ENCODE peak calls at places on chromosomes 5 and 9, in four cellular contexts. J is amniotic epithelial cell, X is heart left ventricle, T is T-cell. K is an unnamed sample.

GRCh38 chr9:137610944-137611343 is 5.5 kb downstream of the ARRDC1 start:
- DNase-seq in J (no peak), X (no peak), T (no peak), K (no peak)

GRCh38 chr5:135553688-135554462 is 18.1 kb upstream of the NEUROG1 start:
- DNase-seq in J (peak; percentile 8), T (no peak), X (no peak), K (no peak)

GRCh38 chr5:169296456-169297220 is 4.3 kb downstream of the SLIT3 start:
- DNase-seq in T (no peak), X (no peak), J (peak; percentile 34), K (no peak)

GRCh38 chr9:113956901-113957777 is 81.0 kb downstream of the ZNF618 start:
- DNase-seq in T (no peak), X (no peak), J (no peak), K (no peak)

GRCh38 chr9:129617167-129617566 is 3.7 kb downstream of the C9orf50 start:
- DNase-seq in T (no peak), X (no peak), J (peak; percentile 53), K (no peak)

GRCh38 chr5:36193746-36194145 is 41.8 kb downstream of the SKP2 start:
- DNase-seq in X (no peak), J (no peak), T (no peak), K (no peak)

GRCh38 chr5:173718469-173718868 is 102.0 kb upstream of the BOD1 start:
- DNase-seq in J (no peak), T (no peak), X (no peak), K (no peak)

GRCh38 chr9:92147030-92147853 is 32.0 kb upstream of the SPTLC1 start:
- DNase-seq in J (peak; percentile 96), T (no peak), X (peak; percentile 45), K (no peak)

GRCh38 chr5:64164166-64164565 is 1.5 kb upstream of the RNF180 start:
- DNase-seq in X (no peak), T (no peak), J (peak; percentile 35), K (no peak)

GRCh38 chr5:100676807-100677631 is 141.8 kb downstream of the FAM174A start:
- DNase-seq in J (peak; percentile 53), T (no peak), X (no peak), K (no peak)

GRCh38 chr9:71669265-71669975 is 98.9 kb downstream of the CEMIP2 start:
- DNase-seq in T (no peak), X (no peak), J (no peak), K (no peak)

GRCh38 chr5:131386779-131387178 is 122.9 kb downstream of the CDC42SE2 start:
- DNase-seq in T (no peak), X (no peak), J (no peak), K (no peak)

GRCh38 chr5:56783261-56783660 is 32.1 kb upstream of the MAP3K1 start:
- DNase-seq in X (no peak), J (peak; percentile 67), T (no peak), K (no peak)

GRCh38 chr9:98818764-98819163 is 11.3 kb downstream of the GALNT12 start:
- DNase-seq in T (no peak), J (no peak), X (no peak), K (no peak)

GRCh38 chr5:37940931-37941623 is 101.2 kb upstream of the GDNF start:
- DNase-seq in X (no peak), T (no peak), J (peak; percentile 68), K (no peak)

GRCh38 chr5:113022661-113023060 is 46.1 kb downstream of the DCP2 start:
- DNase-seq in J (peak; percentile 52), X (no peak), T (no peak), K (peak; percentile 26)

GRCh38 chr9:137490532-137491186 is 31.5 kb upstream of the NSMF start:
- DNase-seq in T (no peak), J (no peak), X (no peak), K (no peak)

GRCh38 chr5:18990852-18991251 is 997.1 kb downstream of the CDH18 start:
- DNase-seq in J (no peak), X (no peak), T (no peak), K (no peak)

GRCh38 chr5:142437563-142437962 is 112.7 kb upstream of the SPRY4 start:
- DNase-seq in T (no peak), J (no peak), X (no peak), K (no peak)

GRCh38 chr5:465591-466403 is 22.8 kb downstream of the EXOC3 start:
- DNase-seq in J (no peak), X (no peak), T (no peak), K (no peak)

GRCh38 chr9:85610074-85610855 is 131.5 kb downstream of the AGTPBP1 start:
- DNase-seq in X (no peak), T (no peak), J (peak; percentile 81), K (no peak)

GRCh38 chr5:141484499-141485304 is at the start of gene PCDHGC4:
- DNase-seq in T (no peak), X (no peak), J (no peak), K (no peak)

GRCh38 chr5:15203376-15203775 is 296.6 kb upstream of the FBXL7 start:
- DNase-seq in T (no peak), J (no peak), X (no peak), K (no peak)

GRCh38 chr5:167657016-167657415 is 634.4 kb upstream of the WWC1 start:
- DNase-seq in J (peak; percentile 69), T (no peak), X (no peak), K (no peak)

GRCh38 chr5:148794729-148795590 is 31.5 kb upstream of the ADRB2 start:
- DNase-seq in X (no peak), J (peak; percentile 85), T (no peak), K (no peak)